ENCODE peak calls at places on chromosomes 12 and 14, in six cellular contexts. S is AG04449, Z is mesothelial cell of epicardium, A is stomach, Q is nephron progenitor cell, P is epithelial cell of proximal tubule. R is an unnamed sample.

GRCh38 chr14:103177376-103177775 is 54.1 kb downstream of the TNFAIP2 start:
- DNase-seq in Z (no peak), Q (no peak), S (no peak), A (no peak), P (no peak), R (no peak)

GRCh38 chr14:72790887-72791566 is 102.9 kb downstream of the DPF3 start:
- DNase-seq in P (no peak), A (no peak), Z (no peak), Q (no peak), S (no peak), R (no peak)

GRCh38 chr12:51528852-51529545 is 62.0 kb upstream of the SCN8A start:
- DNase-seq in Z (no peak), P (no peak), S (no peak), A (no peak), Q (no peak), R (no peak)

GRCh38 chr14:104263671-104264358 is 125.4 kb downstream of the KIF26A start:
- DNase-seq in Z (peak), S (no peak), A (peak), Q (no peak), P (no peak), R (peak)

GRCh38 chr12:106672308-106673085 is 89.7 kb downstream of the RFX4 start:
- DNase-seq in Q (peak), Z (no peak), S (no peak), A (no peak), P (no peak), R (no peak)

GRCh38 chr12:26566186-26566585 is 266.8 kb downstream of the ITPR2 start:
- DNase-seq in S (no peak), A (no peak), Z (no peak), P (no peak), Q (no peak), R (no peak)

GRCh38 chr14:92729632-92730358 is 18.6 kb downstream of the LGMN start:
- DNase-seq in Z (no peak), P (peak), A (no peak), S (no peak), Q (no peak), R (no peak)

GRCh38 chr12:98424726-98425401 is 90.5 kb upstream of the TMPO start:
- DNase-seq in A (peak), Z (peak), S (peak), Q (peak), P (peak), R (peak)

GRCh38 chr12:25254271-25254880 is 3.6 kb upstream of the KRAS start:
- DNase-seq in S (no peak), P (no peak), Z (no peak), A (no peak), Q (no peak), R (no peak)

DNA sequence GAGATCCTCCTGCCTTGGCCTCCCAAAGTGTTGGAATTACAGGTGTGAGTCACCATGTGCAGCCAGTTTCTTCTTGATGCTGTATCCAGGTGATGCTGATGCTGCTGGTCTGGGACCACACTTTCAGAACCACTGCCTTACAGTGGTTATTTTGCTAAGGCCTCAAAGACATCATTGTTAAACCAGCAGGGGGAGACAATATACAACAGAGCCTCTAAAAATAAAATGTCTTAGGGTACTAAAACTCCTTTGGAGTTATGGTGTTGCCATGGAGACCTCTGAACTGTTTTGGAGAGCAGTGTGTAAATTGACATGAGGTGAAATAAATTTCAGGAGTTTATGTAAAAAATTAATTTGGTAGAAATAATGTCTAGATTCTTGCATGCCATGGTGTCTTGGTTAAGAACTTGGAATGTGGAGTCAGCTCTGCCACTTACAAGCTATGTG is 1.1 kb upstream of the ARG2 start:
- DNase-seq in Q (peak), P (peak), Z (no peak), S (peak), A (no peak), R (no peak)
- TF ChIP-seq CTCF in Q (peak), P (peak), Z (peak), S (peak), A (peak), R (peak)

GRCh38 chr14:96752156-96752555 is 45.0 kb upstream of the VRK1 start:
- DNase-seq in P (no peak), S (no peak), Z (no peak), Q (no peak), A (no peak), R (no peak)
- TF ChIP-seq CTCF in P (no peak), S (no peak), Z (no peak), Q (no peak), A (no peak), R (no peak)

DNA sequence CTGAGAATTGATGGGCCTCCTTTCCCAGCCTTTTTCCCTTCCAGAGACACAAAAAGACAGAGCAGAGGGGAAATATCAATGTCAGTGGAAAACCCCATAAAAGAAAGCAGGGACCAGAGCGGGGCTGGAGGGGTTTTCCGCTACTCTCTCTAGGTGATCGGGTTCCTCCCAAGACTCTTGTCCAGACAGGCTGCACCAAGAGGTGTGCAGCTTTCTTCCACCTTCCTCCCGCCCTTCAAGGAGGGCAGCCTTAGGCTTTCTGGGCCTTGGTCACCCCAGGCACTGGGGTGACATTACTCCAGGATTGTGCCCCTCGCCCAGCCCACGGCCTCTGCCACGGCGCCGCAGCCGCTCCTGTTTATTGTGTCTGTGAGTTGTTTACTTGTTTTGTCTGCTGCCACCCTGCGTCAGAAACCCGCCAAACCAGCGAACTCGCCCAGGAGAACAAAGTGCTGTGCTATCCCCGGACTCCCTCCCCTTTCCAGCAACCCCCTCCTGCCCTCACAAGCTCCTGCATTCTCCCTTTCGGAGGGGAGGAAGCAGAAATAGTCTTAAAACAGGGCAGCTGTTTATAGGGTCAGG is 6.7 kb upstream of the HOXC6 start:
- DNase-seq in Z (no peak), S (no peak), A (no peak), P (no peak), Q (peak), R (no peak)
- TF ChIP-seq CTCF in Z (no peak), S (peak), A (no peak), P (peak), Q (peak), R (peak)

GRCh38 chr14:22872833-22873520 is 1.4 kb downstream of the LRP10 start:
- DNase-seq in Z (no peak), P (no peak), S (no peak), Q (no peak), A (no peak), R (no peak)
- TF ChIP-seq CTCF in Z (peak), P (no peak), S (no peak), Q (peak), A (no peak), R (no peak)

R was measured in progenitor cell of endocrine pancreas.